ENCODE peak calls at places on chromosomes 7 and 10, in seven cellular contexts. A, J, P, L, F, T and N are unnamed samples.

GRCh38 chr10:80502621-80503583 is 34.8 kb upstream of the SH2D4B start:
- DNase-seq in A (no peak), J (peak), P (no peak), L (no peak), F (no peak), T (no peak), N (no peak)

GRCh38 chr10:6579193-6579903 is 728 bp downstream of the PRKCQ start:
- DNase-seq in A (no peak), J (no peak), P (no peak), L (no peak), F (no peak), T (no peak), N (no peak)

GRCh38 chr7:15853832-15854470 is 167.5 kb upstream of the MEOX2 start:
- DNase-seq in A (peak), J (no peak), P (no peak), L (no peak), F (no peak), T (no peak), N (no peak)

GRCh38 chr10:85643839-85644525 is 722.6 kb downstream of the GRID1 start:
- DNase-seq in A (peak), J (no peak), P (no peak), L (no peak), F (peak), T (no peak), N (no peak)

GRCh38 chr7:143456992-143457793 is 13.9 kb downstream of the TAS2R60 start:
- DNase-seq in A (peak), J (no peak), P (no peak), L (no peak), F (no peak), T (no peak), N (no peak)

GRCh38 chr7:1368682-1369571 is 90.3 kb downstream of the MICALL2 start:
- DNase-seq in A (no peak), J (no peak), P (no peak), L (no peak), F (peak), T (no peak), N (no peak)

GRCh38 chr7:81186691-81187090 is 267.8 kb upstream of the SEMA3C start:
- DNase-seq in A (peak), J (no peak), P (no peak), L (no peak), F (no peak), T (no peak), N (no peak)

GRCh38 chr7:100626530-100627237 is 14.3 kb downstream of the MOSPD3 start:
- DNase-seq in A (peak), J (peak), P (peak), L (peak), F (peak), T (peak), N (peak)

GRCh38 chr7:26843696-26844095 is 20.7 kb downstream of the SKAP2 start:
- DNase-seq in A (peak), J (no peak), P (no peak), L (no peak), F (no peak), T (no peak), N (no peak)

DNA sequence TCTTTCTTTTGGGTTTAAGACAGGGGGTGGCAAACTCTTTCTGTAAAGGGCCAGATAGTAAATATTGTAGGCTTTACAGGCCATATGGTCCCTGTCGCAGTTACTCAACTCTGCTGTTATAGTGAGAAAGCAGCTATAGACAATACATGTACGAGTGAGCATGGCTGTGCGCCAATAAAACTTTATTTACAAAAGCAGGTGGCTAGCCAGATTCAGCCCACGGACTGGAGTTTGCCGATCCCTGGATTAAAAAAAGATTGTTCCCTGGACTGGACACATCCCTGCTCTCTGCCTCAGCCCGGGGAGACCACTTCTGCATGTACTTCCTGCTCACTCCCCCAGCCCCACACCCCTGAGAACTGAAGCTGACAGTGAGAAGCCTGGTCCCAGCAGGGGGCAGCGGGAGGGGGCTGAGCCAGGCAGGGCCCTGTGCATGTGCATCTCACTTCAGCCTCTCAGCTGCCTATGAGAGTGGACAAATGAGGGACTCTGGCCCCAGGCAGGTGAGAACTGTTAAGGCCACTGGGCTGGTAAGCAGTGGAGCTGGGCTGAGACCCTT is 392.4 kb downstream of the PLXNA4 start:
- DNase-seq in A (no peak), J (no peak), P (no peak), L (no peak), F (no peak), T (no peak), N (no peak)
- H3K27ac ChIP-seq in A (no peak), J (no peak), P (no peak), L (no peak), F (no peak), T (no peak), N (no peak)

GRCh38 chr7:129667116-129667515 is 55.6 kb downstream of the NRF1 start:
- DNase-seq in A (no peak), J (no peak), P (no peak), L (no peak), F (no peak), T (no peak), N (no peak)

GRCh38 chr7:129664029-129665012 is 52.8 kb downstream of the NRF1 start:
- DNase-seq in A (peak), J (no peak), P (peak), L (no peak), F (peak), T (peak), N (peak)

GRCh38 chr7:129661645-129662182 is 50.2 kb downstream of the NRF1 start:
- DNase-seq in A (no peak), J (no peak), P (no peak), L (no peak), F (no peak), T (no peak), N (no peak)

GRCh38 chr7:129667551-129667950 is 56.0 kb downstream of the NRF1 start:
- DNase-seq in A (no peak), J (no peak), P (no peak), L (no peak), F (no peak), T (no peak), N (no peak)

GRCh38 chr7:129665013-129665401 is 53.5 kb downstream of the NRF1 start:
- DNase-seq in A (peak), J (no peak), P (no peak), L (no peak), F (peak), T (peak), N (no peak)
- H3K27ac ChIP-seq in A (no peak), J (no peak), P (no peak), L (no peak), F (no peak), T (peak), N (no peak)

GRCh38 chr10:71211759-71212248 is 566 bp upstream of the UNC5B start:
- DNase-seq in A (no peak), J (no peak), P (no peak), L (no peak), F (no peak), T (no peak), N (no peak)
- H3K27ac ChIP-seq in A (no peak), J (peak), P (no peak), L (no peak), F (no peak), T (no peak), N (no peak)

DNA sequence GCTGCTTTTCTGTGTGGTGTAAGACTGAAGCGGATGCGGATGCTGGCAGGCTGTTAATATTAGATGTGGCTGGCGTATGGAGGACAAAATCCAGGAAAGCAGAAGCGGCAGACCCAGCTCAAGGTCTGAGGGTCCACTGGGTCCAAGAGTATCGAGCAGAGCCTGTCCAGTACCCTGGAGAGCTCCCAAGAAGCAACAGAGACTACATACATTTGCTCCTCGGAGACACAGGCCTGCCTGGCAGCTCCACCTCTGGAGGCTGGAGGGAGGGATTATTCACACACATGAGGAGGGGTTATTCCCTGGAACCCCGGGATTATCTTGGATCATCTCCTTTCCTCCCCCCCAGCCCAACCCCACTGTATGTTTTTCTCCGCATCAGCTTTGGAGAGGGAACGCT is 31.3 kb upstream of the LOXL4 start:
- DNase-seq in A (no peak), J (no peak), P (no peak), L (no peak), F (peak), T (peak), N (no peak)
- H3K27ac ChIP-seq in A (no peak), J (no peak), P (no peak), L (no peak), F (no peak), T (no peak), N (no peak)